ENCODE peak calls at places on chromosomes 6 and 20, in eight cellular contexts. Y is body of pancreas; N is pancreas; M is left lung; P is CD4-positive, alpha-beta T cell; F is mesendoderm; Q is tibial nerve; W is right lobe of liver. O is an unnamed sample.

GRCh38 chr6:71533939-71534379 is 245.3 kb downstream of the OGFRL1 start:
- DNase-seq in Y (no peak), N (no peak), M (no peak), P (no peak), F (no peak), Q (peak), W (no peak), O (no peak)

GRCh38 chr6:170024940-170025339 is 265.9 kb downstream of the DLL1 start:
- DNase-seq in Y (peak), N (no peak), M (peak), P (no peak), F (no peak), Q (peak), W (no peak), O (no peak)

GRCh38 chr6:26232306-26232949 is 132.6 kb upstream of the BTN3A2 start:
- DNase-seq in Y (no peak), N (no peak), M (no peak), P (no peak), F (peak), Q (no peak), W (no peak), O (no peak)

GRCh38 chr20:46111028-46111835 is 6.9 kb upstream of the CD40 start:
- DNase-seq in Y (no peak), N (no peak), M (peak), P (no peak), F (no peak), Q (peak), W (no peak), O (peak)

GRCh38 chr20:44644384-44645131 is 6.9 kb downstream of the ADA start:
- DNase-seq in Y (no peak), N (no peak), M (no peak), P (peak), F (peak), Q (no peak), W (no peak), O (no peak)

GRCh38 chr6:3237761-3238662 is 10.6 kb upstream of the TUBB2B start:
- DNase-seq in Y (no peak), N (no peak), M (no peak), P (no peak), F (peak), Q (no peak), W (no peak), O (no peak)

GRCh38 chr20:38997622-38998021 is 35.5 kb downstream of the DHX35 start:
- DNase-seq in Y (no peak), N (no peak), M (no peak), P (no peak), F (peak), Q (no peak), W (no peak), O (no peak)

GRCh38 chr6:7215140-7215539 is 97.9 kb downstream of the SSR1 start:
- DNase-seq in Y (no peak), N (no peak), M (no peak), P (no peak), F (no peak), Q (no peak), W (no peak), O (no peak)

GRCh38 chr6:131213501-131213990 is 78.3 kb downstream of the AKAP7 start:
- DNase-seq in Y (no peak), N (no peak), M (no peak), P (no peak), F (no peak), Q (no peak), W (no peak), O (no peak)

GRCh38 chr6:27096834-27097511 is 150.5 kb upstream of the PRSS16 start:
- DNase-seq in Y (peak), N (peak), M (peak), P (no peak), F (peak), Q (no peak), W (peak), O (no peak)

GRCh38 chr6:157428418-157429202 is 47.6 kb downstream of the ZDHHC14 start:
- DNase-seq in Y (no peak), N (no peak), M (no peak), P (no peak), F (peak), Q (no peak), W (no peak), O (no peak)

GRCh38 chr20:41308290-41308691 is 9.2 kb downstream of the ZHX3 start:
- DNase-seq in Y (no peak), N (no peak), M (no peak), P (no peak), F (peak), Q (no peak), W (no peak), O (no peak)

GRCh38 chr6:43708857-43709653 is 21.5 kb upstream of the MRPS18A start:
- DNase-seq in Y (no peak), N (no peak), M (no peak), P (no peak), F (no peak), Q (peak), W (no peak), O (no peak)

GRCh38 chr6:10412165-10412947 is 2.5 kb downstream of the TFAP2A start:
- DNase-seq in Y (no peak), N (peak), M (no peak), P (no peak), F (peak), Q (no peak), W (peak), O (no peak)

GRCh38 chr6:126631343-126631742 is 291.4 kb downstream of the CENPW start:
- DNase-seq in Y (no peak), N (no peak), M (no peak), P (no peak), F (no peak), Q (no peak), W (no peak), O (no peak)

GRCh38 chr20:4082406-4083102 is 67.2 kb upstream of the RNF24 start:
- DNase-seq in Y (peak), N (no peak), M (peak), P (peak), F (peak), Q (peak), W (peak), O (no peak)

GRCh38 chr6:70375882-70376281 is 37.4 kb upstream of the FAM135A start:
- DNase-seq in Y (no peak), N (no peak), M (no peak), P (no peak), F (peak), Q (no peak), W (no peak), O (no peak)

GRCh38 chr6:123635144-123635543 is 1.6 kb downstream of the TRDN start:
- DNase-seq in Y (no peak), N (no peak), M (no peak), P (no peak), F (peak), Q (no peak), W (no peak), O (no peak)

GRCh38 chr6:155328539-155329459 is 14.5 kb upstream of the TFB1M start:
- DNase-seq in Y (peak), N (peak), M (no peak), P (no peak), F (peak), Q (no peak), W (no peak), O (no peak)

GRCh38 chr6:127291495-127291894 is 24.8 kb downstream of the RNF146 start:
- DNase-seq in Y (no peak), N (no peak), M (no peak), P (no peak), F (no peak), Q (no peak), W (no peak), O (no peak)

GRCh38 chr6:119308048-119308570 is 41.5 kb downstream of the MAN1A1 start:
- DNase-seq in Y (no peak), N (no peak), M (no peak), P (no peak), F (peak), Q (no peak), W (no peak), O (no peak)

GRCh38 chr6:49713346-49713745 is at the start of gene CRISP2:
- DNase-seq in Y (no peak), N (no peak), M (no peak), P (no peak), F (no peak), Q (no peak), W (no peak), O (no peak)

GRCh38 chr20:1423625-1424106 is 30.8 kb upstream of the FKBP1A start:
- DNase-seq in Y (peak), N (no peak), M (no peak), P (no peak), F (peak), Q (no peak), W (no peak), O (no peak)

GRCh38 chr6:37109714-37110454 is 60.1 kb upstream of the PIM1 start:
- DNase-seq in Y (no peak), N (no peak), M (no peak), P (no peak), F (no peak), Q (no peak), W (no peak), O (no peak)

GRCh38 chr6:142786476-142786875 is 158.5 kb downstream of the HIVEP2 start:
- DNase-seq in Y (no peak), N (no peak), M (no peak), P (no peak), F (no peak), Q (no peak), W (no peak), O (no peak)

GRCh38 chr20:6142348-6142993 is 19.6 kb upstream of the FERMT1 start:
- DNase-seq in Y (peak), N (no peak), M (no peak), P (peak), F (peak), Q (peak), W (no peak), O (no peak)

GRCh38 chr20:62009322-62009721 is 56.4 kb downstream of the TAF4 start:
- DNase-seq in Y (no peak), N (peak), M (no peak), P (no peak), F (no peak), Q (no peak), W (no peak), O (no peak)

GRCh38 chr6:30888472-30889137 is 4.3 kb downstream of the DDR1 start:
- DNase-seq in Y (no peak), N (no peak), M (no peak), P (no peak), F (peak), Q (no peak), W (no peak), O (no peak)

GRCh38 chr20:6976535-6976934 is 209.0 kb downstream of the BMP2 start:
- DNase-seq in Y (no peak), N (no peak), M (no peak), P (no peak), F (peak), Q (no peak), W (no peak), O (no peak)

GRCh38 chr20:62744761-62745160 is 36.1 kb downstream of the NTSR1 start:
- DNase-seq in Y (peak), N (no peak), M (peak), P (no peak), F (no peak), Q (no peak), W (no peak), O (no peak)

GRCh38 chr20:61162506-61162905 is 89.6 kb upstream of the CDH4 start:
- DNase-seq in Y (no peak), N (no peak), M (no peak), P (no peak), F (no peak), Q (no peak), W (no peak), O (no peak)

GRCh38 chr6:71393471-71393870 is 104.9 kb downstream of the OGFRL1 start:
- DNase-seq in Y (no peak), N (no peak), M (no peak), P (no peak), F (no peak), Q (no peak), W (no peak), O (no peak)

GRCh38 chr6:150452642-150453243 is 83.9 kb downstream of the IYD start:
- DNase-seq in Y (peak), N (no peak), M (peak), P (no peak), F (no peak), Q (peak), W (peak), O (no peak)

GRCh38 chr6:56188429-56188828 is 59.0 kb downstream of the COL21A1 start:
- DNase-seq in Y (no peak), N (no peak), M (no peak), P (no peak), F (no peak), Q (no peak), W (no peak), O (no peak)

GRCh38 chr20:3067139-3068009 is 4.0 kb upstream of the OXT start:
- DNase-seq in Y (no peak), N (no peak), M (no peak), P (no peak), F (peak), Q (no peak), W (no peak), O (no peak)

GRCh38 chr6:137756788-137757187 is 110.3 kb upstream of the TNFAIP3 start:
- DNase-seq in Y (no peak), N (no peak), M (no peak), P (no peak), F (no peak), Q (no peak), W (no peak), O (no peak)

GRCh38 chr20:15767636-15768369 is 805.4 kb downstream of the KIF16B start:
- DNase-seq in Y (no peak), N (no peak), M (no peak), P (no peak), F (no peak), Q (no peak), W (no peak), O (no peak)

GRCh38 chr6:16437984-16438383 is 199.6 kb downstream of the GMPR start:
- DNase-seq in Y (no peak), N (no peak), M (no peak), P (no peak), F (no peak), Q (no peak), W (no peak), O (no peak)

GRCh38 chr6:144581807-144582537 is 296.8 kb downstream of the UTRN start:
- DNase-seq in Y (no peak), N (no peak), M (no peak), P (no peak), F (peak), Q (no peak), W (no peak), O (no peak)

DNA sequence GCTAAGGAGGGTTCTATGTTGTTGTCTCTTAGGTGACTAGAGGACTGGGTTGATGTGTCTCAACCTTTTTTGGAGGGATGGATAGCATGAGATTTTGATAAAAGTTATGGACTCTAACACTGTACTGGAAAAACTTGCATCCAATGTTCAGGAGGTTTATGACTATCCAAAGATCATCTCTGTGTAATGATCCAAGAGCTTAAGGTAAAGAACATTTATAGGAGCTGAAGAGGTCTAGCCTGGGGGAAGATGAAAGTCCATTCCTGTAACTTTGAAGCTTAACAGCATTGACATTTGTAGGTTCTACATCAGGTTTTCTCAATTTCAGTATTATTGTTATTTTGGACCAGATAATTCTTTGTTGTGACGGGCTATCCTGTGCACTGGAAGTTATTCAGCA is 48.9 kb downstream of the ESF1 start:
- DNase-seq in Y (no peak), N (no peak), M (no peak), P (no peak), F (no peak), Q (no peak), W (no peak), O (no peak)
- H3K27ac ChIP-seq in Y (no peak), N (no peak), M (peak), P (no peak), F (no peak), Q (peak), W (no peak), O (no peak)

GRCh38 chr6:11437824-11438459 is 99.6 kb upstream of the TMEM170B start:
- DNase-seq in Y (no peak), N (no peak), M (no peak), P (no peak), F (no peak), Q (no peak), W (no peak), O (no peak)
- H3K27ac ChIP-seq in Y (no peak), N (no peak), M (peak), P (no peak), F (no peak), Q (no peak), W (no peak), O (no peak)

DNA sequence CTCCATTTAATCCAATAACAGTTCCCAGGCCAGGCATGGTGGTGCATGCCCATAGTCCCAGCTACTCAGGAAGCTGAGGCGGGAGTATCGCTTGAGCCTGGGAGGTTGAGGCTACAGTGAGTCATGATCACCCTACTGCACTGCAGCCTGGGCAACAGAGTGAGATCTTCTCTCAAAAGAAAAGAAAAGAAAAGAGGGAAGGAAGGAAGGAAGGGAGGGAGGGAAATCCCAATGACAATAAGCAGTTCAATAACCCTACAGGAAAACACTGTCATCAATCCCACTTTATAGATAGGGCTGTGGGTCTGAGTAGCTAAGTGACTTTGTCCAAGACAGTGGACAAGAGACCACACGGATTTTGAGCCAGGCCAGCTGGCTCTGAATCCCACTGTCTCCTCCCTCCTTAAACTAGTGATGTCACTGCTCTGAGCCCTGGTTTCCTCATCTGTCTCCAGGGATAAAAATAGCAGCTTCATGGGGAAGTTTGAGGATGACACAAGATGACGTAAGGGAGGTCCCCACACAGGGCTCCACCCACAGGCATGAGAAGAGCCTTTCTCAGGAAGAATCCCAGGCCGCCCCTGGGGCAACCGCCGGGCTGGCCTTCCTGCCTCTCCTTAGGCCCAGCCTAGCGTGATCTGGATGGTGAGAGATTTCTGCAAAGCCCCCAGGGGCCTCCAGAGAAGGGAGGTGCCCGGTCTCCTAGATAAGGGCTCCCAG is 7.2 kb upstream of the TRIB3 start:
- DNase-seq in Y (no peak), N (no peak), M (peak), P (no peak), F (peak), Q (no peak), W (peak), O (no peak)
- H3K27ac ChIP-seq in Y (peak), N (peak), M (peak), P (no peak), F (no peak), Q (no peak), W (no peak), O (no peak)

GRCh38 chr6:134531611-134532010 is 213.7 kb upstream of the SGK1 start:
- DNase-seq in Y (no peak), N (no peak), M (no peak), P (no peak), F (no peak), Q (no peak), W (no peak), O (no peak)
- H3K27ac ChIP-seq in Y (no peak), N (no peak), M (no peak), P (no peak), F (no peak), Q (no peak), W (no peak), O (peak)

GRCh38 chr6:13716225-13716954 is 4.8 kb upstream of the RANBP9 start:
- DNase-seq in Y (no peak), N (peak), M (no peak), P (no peak), F (no peak), Q (no peak), W (no peak), O (no peak)
- H3K27ac ChIP-seq in Y (no peak), N (no peak), M (no peak), P (no peak), F (no peak), Q (no peak), W (no peak), O (no peak)

GRCh38 chr20:54146672-54147071 is 27.1 kb downstream of the CYP24A1 start:
- DNase-seq in Y (no peak), N (no peak), M (no peak), P (no peak), F (no peak), Q (no peak), W (no peak), O (no peak)

GRCh38 chr20:54140927-54141566 is 32.7 kb downstream of the CYP24A1 start:
- DNase-seq in Y (no peak), N (no peak), M (no peak), P (no peak), F (peak), Q (no peak), W (no peak), O (no peak)

GRCh38 chr20:54140486-54140885 is 33.3 kb downstream of the CYP24A1 start:
- DNase-seq in Y (no peak), N (no peak), M (no peak), P (no peak), F (no peak), Q (no peak), W (no peak), O (no peak)

GRCh38 chr20:54148947-54149764 is 24.6 kb downstream of the CYP24A1 start:
- DNase-seq in Y (no peak), N (no peak), M (no peak), P (no peak), F (no peak), Q (no peak), W (no peak), O (no peak)

DNA sequence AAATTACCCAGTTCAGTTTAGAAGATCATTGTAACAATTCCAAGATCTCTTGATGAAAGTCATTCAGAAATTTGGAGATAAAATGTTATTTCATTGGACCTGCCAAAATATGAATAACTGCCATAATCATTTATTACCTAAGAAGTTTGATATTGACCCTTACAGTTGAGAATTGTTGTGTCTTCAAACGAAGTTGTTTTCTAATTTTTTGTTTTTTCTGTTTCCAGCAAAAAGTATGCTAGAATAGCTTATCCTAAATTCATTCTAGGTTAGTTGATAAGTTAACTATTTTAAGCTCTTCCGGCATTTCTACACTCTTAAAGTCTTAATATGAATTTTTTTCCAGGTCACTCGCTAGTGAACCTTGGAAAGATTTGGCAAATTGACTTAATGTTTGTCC is 28.9 kb downstream of the CYP24A1 start:
- DNase-seq in Y (no peak), N (no peak), M (no peak), P (no peak), F (no peak), Q (no peak), W (no peak), O (no peak)
- H3K27ac ChIP-seq in Y (no peak), N (no peak), M (no peak), P (no peak), F (no peak), Q (no peak), W (no peak), O (no peak)

DNA sequence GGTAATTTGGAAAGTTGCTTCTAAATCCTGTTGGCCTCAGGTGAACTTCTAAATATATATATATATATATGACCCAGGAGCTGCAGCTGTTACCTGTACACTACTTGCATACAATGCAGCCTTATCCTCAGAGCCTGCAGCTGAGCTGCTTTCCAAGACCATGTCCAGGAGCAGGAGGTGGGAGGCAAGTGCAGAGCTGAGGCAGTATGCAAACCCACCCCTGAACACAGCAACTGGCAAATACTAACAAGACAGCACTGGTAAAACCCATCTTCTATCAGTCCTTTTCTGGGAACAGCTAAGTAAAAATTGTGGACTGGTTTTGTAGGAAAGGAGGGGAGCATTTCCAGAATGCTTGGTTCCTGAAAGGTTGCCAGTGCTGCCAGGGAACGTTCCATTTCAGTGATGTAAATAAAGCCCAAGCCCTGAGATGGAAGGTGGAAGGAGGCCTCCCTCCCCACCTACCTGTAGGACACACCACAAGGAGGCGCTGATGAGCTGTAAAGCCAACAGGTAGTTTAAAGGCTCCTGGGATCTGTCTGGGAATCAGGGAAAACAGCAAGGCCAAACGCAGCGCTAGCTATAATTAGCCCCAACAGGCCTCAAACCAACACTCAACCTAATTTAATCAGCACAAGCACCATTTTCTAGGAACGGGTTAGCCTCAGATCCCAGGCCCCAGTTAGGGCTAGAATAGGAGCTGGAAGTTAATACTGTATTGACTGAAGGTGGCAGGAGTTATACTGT is 93.8 kb upstream of the MAP7 start:
- DNase-seq in Y (peak), N (peak), M (peak), P (peak), F (peak), Q (peak), W (peak), O (peak)
- H3K27ac ChIP-seq in Y (peak), N (peak), M (peak), P (no peak), F (no peak), Q (no peak), W (no peak), O (no peak)